ENCODE peak calls at places on chromosome 15, in five cellular contexts. S is transverse colon, H is stomach, K is fibroblast of mammary gland, W is bronchial epithelial cell. M is an unnamed sample.

GRCh38 chr15:51310064-51310463 is 28.3 kb downstream of the CYP19A1 start:
- DNase-seq in S (no peak), H (no peak), K (peak; percentile 80), W (peak; percentile 47), M (peak; percentile 10)

GRCh38 chr15:77607111-77607893 is 25.4 kb downstream of the LINGO1 start:
- DNase-seq in S (no peak), H (no peak), K (peak; percentile 64), W (no peak), M (no peak)

GRCh38 chr15:50676799-50677483 is 9.7 kb downstream of the TRPM7 start:
- DNase-seq in S (no peak), H (no peak), K (peak; percentile 70), W (peak; percentile 54), M (peak; percentile 33)

GRCh38 chr15:73078722-73079121 is 26.5 kb downstream of the NEO1 start:
- DNase-seq in S (peak; percentile 30), H (peak; percentile 45), K (peak; percentile 86), W (peak; percentile 85), M (peak; percentile 85)

GRCh38 chr15:48631191-48631770 is 14.2 kb downstream of the FBN1 start:
- DNase-seq in S (no peak), H (no peak), K (peak; percentile 59), W (no peak), M (no peak)

GRCh38 chr15:73941044-73941443 is 14.8 kb downstream of the LOXL1 start:
- DNase-seq in S (no peak), H (no peak), K (peak; percentile 97), W (peak; percentile 41), M (peak; percentile 93)

GRCh38 chr15:69482686-69483256 is 30.2 kb downstream of the RPLP1 start:
- DNase-seq in S (no peak), H (peak; percentile 61), K (no peak), W (no peak), M (no peak)

GRCh38 chr15:68598171-68599152 is 19.7 kb downstream of the CORO2B start:
- DNase-seq in S (no peak), H (no peak), K (peak; percentile 84), W (no peak), M (no peak)

GRCh38 chr15:73564255-73564654 is 68.9 kb downstream of the NPTN start:
- DNase-seq in S (no peak), H (no peak), K (peak; percentile 67), W (peak; percentile 40), M (peak; percentile 65)

GRCh38 chr15:94119923-94120775 is 111.2 kb upstream of the MCTP2 start:
- DNase-seq in S (peak; percentile 56), H (peak; percentile 60), K (peak; percentile 94), W (peak; percentile 85), M (peak; percentile 91)

GRCh38 chr15:68612533-68612932 is 33.7 kb downstream of the CORO2B start:
- DNase-seq in S (no peak), H (no peak), K (no peak), W (no peak), M (no peak)

GRCh38 chr15:25640381-25640780 is 201.6 kb upstream of the UBE3A start:
- DNase-seq in S (no peak), H (no peak), K (no peak), W (no peak), M (no peak)

GRCh38 chr15:77497108-77497737 is 76.5 kb downstream of the HMG20A start:
- DNase-seq in S (peak; percentile 22), H (peak; percentile 41), K (no peak), W (no peak), M (peak; percentile 76)

GRCh38 chr15:77840962-77841361 is 208.2 kb upstream of the LINGO1 start:
- DNase-seq in S (no peak), H (no peak), K (peak; percentile 86), W (peak; percentile 89), M (peak; percentile 80)

GRCh38 chr15:82958638-82959037 is 6.1 kb upstream of the HOMER2 start:
- DNase-seq in S (no peak), H (peak; percentile 66), K (no peak), W (no peak), M (no peak)

GRCh38 chr15:74854453-74854852 is 11.5 kb upstream of the ULK3 start:
- DNase-seq in S (no peak), H (no peak), K (no peak), W (no peak), M (no peak)

GRCh38 chr15:86125775-86126174 is 46.1 kb downstream of the AGBL1 start:
- DNase-seq in S (no peak), H (no peak), K (no peak), W (no peak), M (no peak)

GRCh38 chr15:73677146-73677607 is 7.0 kb upstream of the CD276 start:
- DNase-seq in S (peak; percentile 76), H (peak; percentile 77), K (peak; percentile 74), W (peak; percentile 67), M (peak; percentile 63)

GRCh38 chr15:72685925-72686794 is at the start of the genes BBS4 and HIGD2B:
- DNase-seq in S (peak; percentile 92), H (peak; percentile 91), K (peak; percentile 83), W (peak; percentile 81), M (peak; percentile 88)

GRCh38 chr15:100879461-100880138 is at the start of gene ALDH1A3:
- DNase-seq in S (peak; percentile 40), H (no peak), K (no peak), W (peak; percentile 50), M (peak; percentile 31)
- H3K4me3 ChIP-seq in S (peak within 1 kb of the TSS; percentile 50), H (peak within 1 kb of the TSS; percentile 59), K (peak within 1 kb of the TSS; percentile 48), W (peak within 1 kb of the TSS; percentile 73), M (peak within 1 kb of the TSS; percentile 48)

GRCh38 chr15:27059610-27060202 is 88.7 kb downstream of the GABRG3 start:
- DNase-seq in S (no peak), H (no peak), K (peak; percentile 26), W (peak; percentile 17), M (peak; percentile 30)
- TF ChIP-seq CTCF in S (no peak), H (no peak), K (peak; percentile 41), W (peak; percentile 36), M (peak; percentile 51)

DNA sequence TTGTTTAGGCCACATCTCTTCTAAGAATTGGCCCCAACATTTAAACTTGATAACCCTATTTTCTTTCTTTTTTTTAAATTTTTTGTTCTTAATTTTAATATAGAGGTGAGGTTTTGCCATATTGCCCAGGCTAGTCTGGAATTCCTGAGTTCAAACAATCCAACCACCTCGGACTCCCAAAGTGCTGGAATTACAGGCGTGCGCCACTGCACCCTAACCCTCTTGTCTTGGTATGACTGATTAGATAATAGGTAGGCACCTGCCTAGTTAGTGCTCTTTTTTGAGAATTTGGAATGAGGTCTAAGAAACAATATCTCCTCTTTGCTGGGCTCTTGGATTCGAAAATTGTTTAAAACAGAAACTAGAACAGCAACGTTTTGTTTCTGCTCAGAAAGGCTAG is 116.4 kb upstream of the GOLGA6L6 start:
- DNase-seq in S (no peak), H (no peak), K (no peak), W (no peak), M (no peak)
- H3K4me3 ChIP-seq in S (no peak overlapping the region), H (no peak overlapping the region), K (no peak overlapping the region), W (no peak overlapping the region), M (no peak overlapping the region)

DNA sequence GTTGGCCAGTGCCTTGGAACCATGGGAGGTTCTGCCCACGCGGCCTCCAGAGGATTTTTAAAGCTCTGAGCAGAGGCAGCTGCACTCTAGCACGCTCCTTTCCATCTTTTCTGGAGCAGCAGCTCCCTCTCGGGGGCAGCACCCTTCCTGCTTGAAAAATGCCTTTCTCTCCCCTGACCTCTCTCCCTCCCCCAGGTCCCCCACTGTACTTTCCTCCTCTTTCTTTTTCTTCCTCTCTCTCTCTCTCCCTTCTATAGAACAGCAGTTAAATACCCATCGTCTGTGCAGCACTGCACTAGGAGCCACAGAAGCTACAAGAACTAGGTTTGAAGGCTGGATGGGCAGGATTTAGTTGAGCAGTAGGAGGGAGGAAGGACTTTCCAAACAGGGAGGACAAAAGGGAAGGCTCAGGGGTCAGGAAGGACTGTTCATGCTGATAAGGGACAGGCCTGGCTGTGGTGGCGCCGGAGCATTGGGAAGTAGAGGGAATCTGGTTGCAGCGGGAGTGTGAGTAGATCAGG is 4.4 kb downstream of the ALPK3 start:
- DNase-seq in S (no peak), H (no peak), K (peak; percentile 44), W (no peak), M (no peak)
- TF ChIP-seq CTCF in S (no peak), H (no peak), K (peak; percentile 28), W (no peak), M (peak; percentile 10)

GRCh38 chr15:88241060-88241459 is 15.5 kb downstream of the NTRK3 start:
- DNase-seq in S (no peak), H (no peak), K (no peak), W (no peak), M (no peak)
- H3K4me3 ChIP-seq in S (no peak overlapping the region), H (no peak overlapping the region), K (no peak overlapping the region), W (no peak overlapping the region), M (no peak overlapping the region)

GRCh38 chr15:62931650-62932049 is 110.9 kb upstream of the TPM1 start:
- DNase-seq in S (no peak), H (no peak), K (peak; percentile 6), W (no peak), M (no peak)

GRCh38 chr15:62925875-62926274 is 116.7 kb upstream of the TPM1 start:
- DNase-seq in S (no peak), H (no peak), K (no peak), W (no peak), M (no peak)

GRCh38 chr15:62928996-62929350 is 113.6 kb upstream of the TPM1 start:
- DNase-seq in S (no peak), H (no peak), K (peak; percentile 90), W (peak; percentile 99), M (peak; percentile 90)

GRCh38 chr15:62927196-62927595 is 115.4 kb upstream of the TPM1 start:
- DNase-seq in S (no peak), H (no peak), K (no peak), W (no peak), M (no peak)

GRCh38 chr15:62928242-62928995 is 114.1 kb upstream of the TPM1 start:
- DNase-seq in S (no peak), H (no peak), K (peak; percentile 93), W (peak; percentile 98), M (peak; percentile 93)
- TF ChIP-seq CTCF in S (no peak), H (no peak), K (peak; percentile 37), W (peak; percentile 44), M (peak; percentile 33)

GRCh38 chr15:64772964-64773363 is 2.4 kb downstream of the RBPMS2 start:
- DNase-seq in S (no peak), H (no peak), K (no peak), W (no peak), M (no peak)

GRCh38 chr15:64776402-64776786 is 1.0 kb upstream of the RBPMS2 start:
- DNase-seq in S (no peak), H (no peak), K (no peak), W (no peak), M (no peak)

GRCh38 chr15:64773606-64774555 is 1.5 kb downstream of the RBPMS2 start:
- DNase-seq in S (no peak), H (no peak), K (no peak), W (no peak), M (no peak)

GRCh38 chr15:64775551-64776401 is at the start of gene RBPMS2:
- DNase-seq in S (no peak), H (peak; percentile 33), K (no peak), W (no peak), M (no peak)

GRCh38 chr15:64774556-64775523 is 549 bp downstream of the RBPMS2 start:
- DNase-seq in S (no peak), H (peak; percentile 26), K (no peak), W (no peak), M (no peak)
- H3K4me3 ChIP-seq in S (peak overlapping the region; percentile 62), H (peak overlapping the region; percentile 80), K (peak overlapping the region; percentile 15), W (peak overlapping the region; percentile 23), M (peak overlapping the region; percentile 38)